ENCODE peak calls at places on chromosome 3, in eight cellular contexts. One of them, this sample, is unnamed.
A peak's percentile ranks its signal among the peaks of the same experiment; 100 is the strongest.

GRCh38 chr3:64316971-64317370 is 91.7 kb upstream of the PRICKLE2 start:
- DNase-seq in pancreas: no peak
- DNase-seq in body of pancreas: no peak
- DNase-seq in mesothelial cell of epicardium: no peak
- DNase-seq in CD4-positive, alpha-beta T cell: no peak
- DNase-seq in H9: no peak
- DNase-seq in AG04450: no peak
- DNase-seq in AG10803: no peak
- DNase-seq in this sample: no peak

GRCh38 chr3:10357592-10358308 is 36.8 kb upstream of the SEC13 start:
- DNase-seq in pancreas: no peak
- DNase-seq in body of pancreas: peak; percentile 10
- DNase-seq in mesothelial cell of epicardium: no peak
- DNase-seq in CD4-positive, alpha-beta T cell: no peak
- DNase-seq in H9: no peak
- DNase-seq in AG04450: peak; percentile 58
- DNase-seq in AG10803: peak; percentile 93
- DNase-seq in this sample: no peak

GRCh38 chr3:139265131-139266016 is 78.4 kb upstream of the MRPS22 start:
- DNase-seq in pancreas: no peak
- DNase-seq in body of pancreas: no peak
- DNase-seq in mesothelial cell of epicardium: peak; percentile 24
- DNase-seq in CD4-positive, alpha-beta T cell: no peak
- DNase-seq in H9: peak; percentile 11
- DNase-seq in AG04450: no peak
- DNase-seq in AG10803: no peak
- DNase-seq in this sample: no peak

GRCh38 chr3:71210257-71211002 is 373.1 kb downstream of the FOXP1 start:
- DNase-seq in pancreas: peak; percentile 21
- DNase-seq in body of pancreas: peak; percentile 79
- DNase-seq in mesothelial cell of epicardium: no peak
- DNase-seq in CD4-positive, alpha-beta T cell: no peak
- DNase-seq in H9: no peak
- DNase-seq in AG04450: no peak
- DNase-seq in AG10803: peak; percentile 63
- DNase-seq in this sample: no peak

GRCh38 chr3:69791111-69791510 is 51.8 kb downstream of the MITF start:
- DNase-seq in pancreas: peak; percentile 12
- DNase-seq in body of pancreas: peak; percentile 56
- DNase-seq in mesothelial cell of epicardium: no peak
- DNase-seq in CD4-positive, alpha-beta T cell: no peak
- DNase-seq in H9: no peak
- DNase-seq in AG04450: no peak
- DNase-seq in AG10803: peak; percentile 85
- DNase-seq in this sample: peak; percentile 60

GRCh38 chr3:24237971-24238767 is 256.5 kb downstream of the THRB start:
- DNase-seq in pancreas: peak; percentile 57
- DNase-seq in body of pancreas: peak; percentile 66
- DNase-seq in mesothelial cell of epicardium: no peak
- DNase-seq in CD4-positive, alpha-beta T cell: no peak
- DNase-seq in H9: peak; percentile 63
- DNase-seq in AG04450: peak; percentile 76
- DNase-seq in AG10803: peak; percentile 99
- DNase-seq in this sample: no peak

GRCh38 chr3:48157950-48158376 is 30.3 kb downstream of the CDC25A start:
- DNase-seq in pancreas: peak; percentile 43
- DNase-seq in body of pancreas: peak; percentile 55
- DNase-seq in mesothelial cell of epicardium: peak; percentile 67
- DNase-seq in CD4-positive, alpha-beta T cell: peak; percentile 30
- DNase-seq in H9: peak; percentile 74
- DNase-seq in AG04450: peak; percentile 33
- DNase-seq in AG10803: peak; percentile 66
- DNase-seq in this sample: peak; percentile 52

GRCh38 chr3:195058311-195059005 is 212.5 kb downstream of the XXYLT1 start:
- DNase-seq in pancreas: no peak
- DNase-seq in body of pancreas: no peak
- DNase-seq in mesothelial cell of epicardium: no peak
- DNase-seq in CD4-positive, alpha-beta T cell: no peak
- DNase-seq in H9: no peak
- DNase-seq in AG04450: no peak
- DNase-seq in AG10803: no peak
- DNase-seq in this sample: no peak

GRCh38 chr3:127791221-127791913 is 30.9 kb downstream of the MGLL start:
- DNase-seq in pancreas: no peak
- DNase-seq in body of pancreas: no peak
- DNase-seq in mesothelial cell of epicardium: peak; percentile 46
- DNase-seq in CD4-positive, alpha-beta T cell: no peak
- DNase-seq in H9: peak; percentile 62
- DNase-seq in AG04450: peak; percentile 76
- DNase-seq in AG10803: peak; percentile 58
- DNase-seq in this sample: no peak

GRCh38 chr3:72343078-72343477 is 505.2 kb downstream of the SHQ1 start:
- DNase-seq in pancreas: no peak
- DNase-seq in body of pancreas: no peak
- DNase-seq in mesothelial cell of epicardium: no peak
- DNase-seq in CD4-positive, alpha-beta T cell: no peak
- DNase-seq in H9: no peak
- DNase-seq in AG04450: no peak
- DNase-seq in AG10803: peak; percentile 43
- DNase-seq in this sample: no peak

GRCh38 chr3:13372126-13372525 is 48.0 kb downstream of the NUP210 start:
- DNase-seq in pancreas: no peak
- DNase-seq in body of pancreas: no peak
- DNase-seq in mesothelial cell of epicardium: no peak
- DNase-seq in CD4-positive, alpha-beta T cell: no peak
- DNase-seq in H9: no peak
- DNase-seq in AG04450: no peak
- DNase-seq in AG10803: no peak
- DNase-seq in this sample: no peak

GRCh38 chr3:1091276-1091675 is 1.5 kb upstream of the CNTN6 start:
- DNase-seq in pancreas: no peak
- DNase-seq in body of pancreas: no peak
- DNase-seq in mesothelial cell of epicardium: no peak
- DNase-seq in CD4-positive, alpha-beta T cell: no peak
- DNase-seq in H9: no peak
- DNase-seq in AG04450: no peak
- DNase-seq in AG10803: no peak
- DNase-seq in this sample: no peak

GRCh38 chr3:159189994-159190669 is 388.3 kb downstream of the MFSD1 start:
- DNase-seq in pancreas: no peak
- DNase-seq in body of pancreas: no peak
- DNase-seq in mesothelial cell of epicardium: no peak
- DNase-seq in CD4-positive, alpha-beta T cell: no peak
- DNase-seq in H9: no peak
- DNase-seq in AG04450: no peak
- DNase-seq in AG10803: peak; percentile 67
- DNase-seq in this sample: no peak

GRCh38 chr3:139530717-139531116 is 8.8 kb downstream of the RBP1 start:
- DNase-seq in pancreas: no peak
- DNase-seq in body of pancreas: no peak
- DNase-seq in mesothelial cell of epicardium: no peak
- DNase-seq in CD4-positive, alpha-beta T cell: no peak
- DNase-seq in H9: no peak
- DNase-seq in AG04450: no peak
- DNase-seq in AG10803: no peak
- DNase-seq in this sample: no peak

GRCh38 chr3:53149699-53150098 is 11.3 kb upstream of the PRKCD start:
- DNase-seq in pancreas: no peak
- DNase-seq in body of pancreas: no peak
- DNase-seq in mesothelial cell of epicardium: no peak
- DNase-seq in CD4-positive, alpha-beta T cell: no peak
- DNase-seq in H9: no peak
- DNase-seq in AG04450: no peak
- DNase-seq in AG10803: no peak
- DNase-seq in this sample: no peak

GRCh38 chr3:69775751-69776150 is 36.5 kb downstream of the MITF start:
- DNase-seq in pancreas: no peak
- DNase-seq in body of pancreas: no peak
- DNase-seq in mesothelial cell of epicardium: no peak
- DNase-seq in CD4-positive, alpha-beta T cell: no peak
- DNase-seq in H9: no peak
- DNase-seq in AG04450: no peak
- DNase-seq in AG10803: no peak
- DNase-seq in this sample: no peak

GRCh38 chr3:57791245-57791644 is 35.1 kb downstream of the SLMAP start:
- DNase-seq in pancreas: no peak
- DNase-seq in body of pancreas: no peak
- DNase-seq in mesothelial cell of epicardium: no peak
- DNase-seq in CD4-positive, alpha-beta T cell: no peak
- DNase-seq in H9: no peak
- DNase-seq in AG04450: no peak
- DNase-seq in AG10803: no peak
- DNase-seq in this sample: no peak

GRCh38 chr3:45135959-45136358 is 10.2 kb downstream of the CDCP1 start:
- DNase-seq in pancreas: no peak
- DNase-seq in body of pancreas: no peak
- DNase-seq in mesothelial cell of epicardium: no peak
- DNase-seq in CD4-positive, alpha-beta T cell: no peak
- DNase-seq in H9: no peak
- DNase-seq in AG04450: no peak
- DNase-seq in AG10803: no peak
- DNase-seq in this sample: no peak

GRCh38 chr3:45139372-45139894 is 6.7 kb downstream of the CDCP1 start:
- DNase-seq in pancreas: no peak
- DNase-seq in body of pancreas: peak; percentile 31
- DNase-seq in mesothelial cell of epicardium: no peak
- DNase-seq in CD4-positive, alpha-beta T cell: no peak
- DNase-seq in H9: no peak
- DNase-seq in AG04450: no peak
- DNase-seq in AG10803: no peak
- DNase-seq in this sample: no peak

GRCh38 chr3:45140392-45140791 is 5.8 kb downstream of the CDCP1 start:
- DNase-seq in pancreas: no peak
- DNase-seq in body of pancreas: peak; percentile 47
- DNase-seq in mesothelial cell of epicardium: no peak
- DNase-seq in CD4-positive, alpha-beta T cell: no peak
- DNase-seq in H9: no peak
- DNase-seq in AG04450: no peak
- DNase-seq in AG10803: peak; percentile 61
- DNase-seq in this sample: no peak

GRCh38 chr3:45134758-45135521 is 11.2 kb downstream of the CDCP1 start:
- DNase-seq in pancreas: no peak
- DNase-seq in body of pancreas: no peak
- DNase-seq in mesothelial cell of epicardium: no peak
- DNase-seq in CD4-positive, alpha-beta T cell: no peak
- DNase-seq in H9: no peak
- DNase-seq in AG04450: no peak
- DNase-seq in AG10803: peak; percentile 83
- DNase-seq in this sample: no peak

DNA sequence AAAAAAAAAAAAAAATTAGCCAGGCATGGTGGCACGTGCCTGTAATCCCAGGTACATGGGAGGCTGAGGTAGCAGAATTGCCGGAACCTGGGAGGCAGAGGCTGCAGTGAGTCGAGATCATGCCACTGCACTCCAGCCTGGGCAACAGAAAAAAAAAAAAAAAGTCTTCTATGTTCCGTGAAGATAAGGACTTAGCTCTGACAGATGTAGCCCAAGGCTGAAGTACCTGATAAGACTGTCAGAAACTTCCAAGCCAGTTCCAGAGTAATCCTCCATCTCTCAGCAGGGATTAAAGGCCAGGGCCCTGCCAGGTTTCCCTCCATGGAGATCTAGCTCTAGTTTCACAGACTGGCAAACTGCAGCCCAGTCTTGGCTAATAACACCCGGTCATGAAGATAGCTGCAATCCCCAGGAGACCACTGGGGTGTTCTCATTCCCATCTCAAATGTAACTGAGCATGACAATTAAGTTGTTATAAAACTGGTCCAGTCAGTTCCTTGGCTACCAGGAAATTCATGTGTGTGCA is 8.5 kb downstream of the CDCP1 start:
- DNase-seq in pancreas: no peak
- DNase-seq in body of pancreas: peak; percentile 36
- DNase-seq in mesothelial cell of epicardium: no peak
- DNase-seq in CD4-positive, alpha-beta T cell: no peak
- DNase-seq in H9: no peak
- DNase-seq in AG04450: no peak
- DNase-seq in AG10803: peak; percentile 77
- DNase-seq in this sample: no peak
- TF ChIP-seq CTCF in pancreas: no peak
- TF ChIP-seq CTCF in body of pancreas: no peak
- TF ChIP-seq CTCF in mesothelial cell of epicardium: no peak
- TF ChIP-seq CTCF in CD4-positive, alpha-beta T cell: no peak
- TF ChIP-seq CTCF in H9: peak; percentile 15
- TF ChIP-seq CTCF in AG04450: no peak
- TF ChIP-seq CTCF in AG10803: no peak
- TF ChIP-seq CTCF in this sample: no peak

DNA sequence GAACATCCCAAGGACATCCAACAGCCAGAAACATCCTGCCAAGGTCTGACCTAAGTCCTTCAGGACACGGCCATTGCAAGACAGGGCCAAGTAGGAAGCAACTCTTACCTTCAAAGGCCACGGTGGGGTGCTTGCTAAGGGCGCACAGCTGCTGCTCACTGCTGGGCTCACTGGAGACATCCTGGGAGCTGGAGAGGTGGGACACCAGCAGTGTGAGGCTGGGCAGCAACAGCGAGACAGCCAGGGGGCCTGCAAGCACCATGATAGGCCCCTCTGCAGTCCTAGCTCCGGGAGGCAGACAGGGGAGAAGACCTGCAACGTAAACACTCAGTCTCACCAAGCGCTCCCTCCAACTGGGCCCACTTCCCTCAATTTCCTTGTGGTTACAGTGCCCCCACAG is 79.2 kb downstream of the SEMA5B start:
- DNase-seq in pancreas: no peak
- DNase-seq in body of pancreas: no peak
- DNase-seq in mesothelial cell of epicardium: no peak
- DNase-seq in CD4-positive, alpha-beta T cell: no peak
- DNase-seq in H9: peak; percentile 58
- DNase-seq in AG04450: no peak
- DNase-seq in AG10803: no peak
- DNase-seq in this sample: no peak
- TF ChIP-seq CTCF in pancreas: no peak
- TF ChIP-seq CTCF in body of pancreas: no peak
- TF ChIP-seq CTCF in mesothelial cell of epicardium: no peak
- TF ChIP-seq CTCF in CD4-positive, alpha-beta T cell: no peak
- TF ChIP-seq CTCF in H9: peak; percentile 42
- TF ChIP-seq CTCF in AG04450: no peak
- TF ChIP-seq CTCF in AG10803: no peak
- TF ChIP-seq CTCF in this sample: no peak

GRCh38 chr3:109731639-109732473 is 394.5 kb upstream of the DPPA4 start:
- DNase-seq in pancreas: peak; percentile 45
- DNase-seq in body of pancreas: peak; percentile 61
- DNase-seq in mesothelial cell of epicardium: peak; percentile 42
- DNase-seq in CD4-positive, alpha-beta T cell: peak; percentile 18
- DNase-seq in H9: no peak
- DNase-seq in AG04450: peak; percentile 42
- DNase-seq in AG10803: peak; percentile 68
- DNase-seq in this sample: peak; percentile 38
- TF ChIP-seq CTCF in pancreas: peak; percentile 86
- TF ChIP-seq CTCF in body of pancreas: peak; percentile 81
- TF ChIP-seq CTCF in mesothelial cell of epicardium: peak; percentile 91
- TF ChIP-seq CTCF in CD4-positive, alpha-beta T cell: peak; percentile 90
- TF ChIP-seq CTCF in H9: peak; percentile 94
- TF ChIP-seq CTCF in AG04450: peak; percentile 96
- TF ChIP-seq CTCF in AG10803: peak; percentile 99
- TF ChIP-seq CTCF in this sample: no peak

DNA sequence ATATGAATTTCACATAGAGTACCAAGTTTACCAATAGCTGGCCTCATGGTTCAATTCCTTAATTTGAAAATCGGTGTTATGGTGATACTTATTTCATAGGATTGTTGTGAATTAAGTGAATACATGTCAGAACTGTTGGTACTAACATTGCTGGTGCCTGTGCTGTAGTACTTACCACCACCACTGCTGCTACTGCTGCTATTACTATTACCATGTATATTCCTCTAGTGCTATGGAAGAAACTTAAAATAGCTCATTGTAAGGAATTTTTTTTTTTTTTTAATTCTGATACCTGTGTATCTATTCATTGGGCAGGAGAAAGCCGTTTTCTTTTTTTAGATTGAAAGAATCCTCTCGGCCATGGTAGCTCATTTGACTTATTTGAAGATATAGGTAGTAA is 3.6 kb downstream of the FYTTD1 start:
- DNase-seq in pancreas: no peak
- DNase-seq in body of pancreas: no peak
- DNase-seq in mesothelial cell of epicardium: no peak
- DNase-seq in CD4-positive, alpha-beta T cell: no peak
- DNase-seq in H9: no peak
- DNase-seq in AG04450: no peak
- DNase-seq in AG10803: no peak
- DNase-seq in this sample: no peak
- TF ChIP-seq CTCF in pancreas: peak; percentile 17
- TF ChIP-seq CTCF in body of pancreas: no peak
- TF ChIP-seq CTCF in mesothelial cell of epicardium: no peak
- TF ChIP-seq CTCF in CD4-positive, alpha-beta T cell: no peak
- TF ChIP-seq CTCF in H9: no peak
- TF ChIP-seq CTCF in AG04450: peak; percentile 25
- TF ChIP-seq CTCF in AG10803: peak; percentile 18
- TF ChIP-seq CTCF in this sample: no peak